ENCODE peak calls at places on chromosome 5, in four cellular contexts. X, R, F and W are unnamed samples. For H3K4me1, the result is how much of the 10 kb centered on the place peaks cover.

GRCh38 chr5:54093861-54094260 is 216.5 kb downstream of the ARL15 start:
- DNase-seq in R (no peak), F (no peak), X (no peak), W (no peak)

GRCh38 chr5:425714-426113 is 17.3 kb upstream of the EXOC3 start:
- DNase-seq in R (peak), F (peak), X (no peak), W (no peak)

GRCh38 chr5:35851282-35851681 is 5.4 kb upstream of the IL7R start:
- DNase-seq in F (no peak), R (peak), X (no peak), W (no peak)

GRCh38 chr5:169805937-169806700 is 169.0 kb downstream of the DOCK2 start:
- DNase-seq in X (no peak), R (no peak), F (no peak), W (no peak)

GRCh38 chr5:176762489-176762888 is 47.9 kb upstream of the UNC5A start:
- DNase-seq in X (peak), R (no peak), F (peak), W (no peak)

GRCh38 chr5:155189981-155190380 is 176.4 kb downstream of the KIF4B start:
- DNase-seq in F (no peak), X (peak), R (no peak), W (no peak)

GRCh38 chr5:93246093-93246855 is 334.7 kb downstream of the NR2F1-AS1 start:
- DNase-seq in X (peak), R (peak), F (no peak), W (no peak)

GRCh38 chr5:173882632-173883031 is 5.5 kb upstream of the CPEB4 start:
- DNase-seq in R (no peak), X (no peak), F (no peak), W (no peak)

GRCh38 chr5:82351754-82352145 is 73.6 kb upstream of the RPS23 start:
- DNase-seq in X (peak), R (peak), F (no peak), W (no peak)

GRCh38 chr5:86199287-86199686 is 418.5 kb upstream of the COX7C start:
- DNase-seq in F (no peak), R (no peak), X (no peak), W (no peak)

GRCh38 chr5:23428705-23429104 is 78.7 kb upstream of the PRDM9 start:
- DNase-seq in F (no peak), R (peak), X (no peak), W (no peak)

GRCh38 chr5:151612689-151613427 is 21.7 kb upstream of the FAT2 start:
- DNase-seq in F (no peak), R (no peak), X (no peak), W (no peak)

GRCh38 chr5:116068028-116068632 is 16.7 kb upstream of the COMMD10 start:
- DNase-seq in F (no peak), X (peak), R (peak), W (no peak)

GRCh38 chr5:102532126-102532525 is 33.3 kb upstream of the SLCO6A1 start:
- DNase-seq in R (no peak), X (no peak), F (no peak), W (no peak)

GRCh38 chr5:151054713-151055112 is 26.1 kb downstream of the TNIP1 start:
- DNase-seq in R (no peak), X (no peak), F (no peak), W (no peak)

GRCh38 chr5:73299017-73299630 is 126.1 kb downstream of the TMEM174 start:
- DNase-seq in X (peak), R (peak), F (peak), W (no peak)

GRCh38 chr5:1521671-1522600 is 1.8 kb downstream of the LPCAT1 start:
- DNase-seq in F (peak), R (peak), X (peak), W (peak)

GRCh38 chr5:157463081-157463480 is 3.1 kb downstream of the NIPAL4 start:
- DNase-seq in R (no peak), F (no peak), X (no peak), W (no peak)

GRCh38 chr5:146213210-146213838 is 9.9 kb downstream of the RBM27 start:
- DNase-seq in F (no peak), X (no peak), R (peak), W (no peak)

GRCh38 chr5:166251786-166252185 is 2039.7 kb upstream of the WWC1 start:
- DNase-seq in R (no peak), F (no peak), X (no peak), W (no peak)

GRCh38 chr5:132258102-132259060 is 885 bp downstream of the PDLIM4 start:
- DNase-seq in X (no peak), F (peak), R (peak), W (peak)

GRCh38 chr5:139061274-139061673 is 136.9 kb downstream of the SIL1 start:
- DNase-seq in R (peak), F (peak), X (no peak), W (peak)

GRCh38 chr5:61486476-61486875 is 154.4 kb downstream of the ZSWIM6 start:
- DNase-seq in X (no peak), F (no peak), R (no peak), W (no peak)

GRCh38 chr5:79806741-79807140 is 117.1 kb downstream of the CMYA5 start:
- DNase-seq in R (no peak), X (peak), F (no peak), W (no peak)

GRCh38 chr5:110053205-110053604 is 363.5 kb downstream of the MAN2A1 start:
- DNase-seq in R (no peak), F (no peak), X (no peak), W (no peak)
- H3K27ac ChIP-seq in R (no peak), F (no peak), X (no peak), W (no peak)

GRCh38 chr5:91091471-91092234 is 291.5 kb downstream of the ARRDC3 start:
- DNase-seq in R (no peak), F (no peak), X (peak), W (no peak)
- TF ChIP-seq CTCF in R (no peak), F (no peak), X (no peak), W (no peak)

GRCh38 chr5:179621551-179621971 is 1.9 kb downstream of the HNRNPH1 start:
- DNase-seq in R (no peak), F (no peak), X (no peak), W (no peak)

GRCh38 chr5:179619776-179620175 is 3.7 kb downstream of the HNRNPH1 start:
- DNase-seq in F (no peak), X (no peak), R (no peak), W (no peak)

GRCh38 chr5:179620293-179620692 is 3.2 kb downstream of the HNRNPH1 start:
- DNase-seq in X (no peak), R (no peak), F (no peak), W (no peak)

GRCh38 chr5:179618923-179619554 is 4.4 kb downstream of the HNRNPH1 start:
- DNase-seq in X (no peak), F (no peak), R (no peak), W (no peak)

DNA sequence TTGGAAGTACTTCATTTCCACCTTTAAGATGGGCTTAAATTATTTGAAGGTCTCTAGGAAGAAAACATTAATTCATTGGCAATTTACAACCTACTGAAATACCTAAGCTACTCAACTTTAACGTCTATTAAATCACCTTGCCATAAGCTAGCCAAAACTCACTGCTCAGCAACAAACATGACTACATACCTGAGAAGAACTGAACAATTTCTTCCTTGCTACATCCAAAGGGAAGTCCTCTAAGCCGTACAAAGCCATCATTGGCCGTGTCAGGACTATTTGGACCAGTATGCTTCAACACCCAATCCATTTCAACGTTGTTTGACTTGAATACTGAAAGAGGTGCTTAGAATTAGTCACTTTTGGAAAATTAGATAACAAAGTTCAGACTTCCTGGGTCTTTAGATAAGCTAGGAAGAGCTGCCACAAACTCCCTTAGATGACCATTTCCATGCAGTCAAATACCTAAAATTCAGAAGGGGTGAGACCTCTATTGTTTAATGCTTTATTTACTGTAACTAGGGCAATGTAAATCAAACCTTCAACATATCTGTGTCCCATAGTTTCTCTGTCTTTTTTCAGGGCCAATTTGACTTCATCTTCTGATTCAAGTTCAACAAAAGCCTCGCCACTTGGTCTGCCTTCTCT is 2.6 kb downstream of the HNRNPH1 start:
- DNase-seq in R (no peak), X (no peak), F (no peak), W (no peak)
- H3K4me1 ChIP-seq in R (under half), X (under half), F (under half), W (under half)

GRCh38 chr5:65832152-65832551 is 94.2 kb upstream of the ERBIN start:
- DNase-seq in F (no peak), R (no peak), X (no peak), W (no peak)
- H3K27ac ChIP-seq in F (no peak), R (no peak), X (no peak), W (no peak)

GRCh38 chr5:3518057-3518456 is 77.6 kb upstream of the IRX1 start:
- DNase-seq in R (no peak), X (no peak), F (no peak), W (no peak)
- TF ChIP-seq CTCF in R (no peak), X (no peak), F (no peak), W (no peak)

GRCh38 chr5:134533115-134533815 is 7.8 kb downstream of the JADE2 start:
- DNase-seq in F (peak), R (no peak), X (no peak), W (peak)

GRCh38 chr5:134527961-134528424 is 2.5 kb downstream of the JADE2 start:
- DNase-seq in X (no peak), F (no peak), R (no peak), W (no peak)

GRCh38 chr5:134527156-134527960 is 1.9 kb downstream of the JADE2 start:
- DNase-seq in F (peak), R (peak), X (peak), W (peak)

GRCh38 chr5:134529460-134529859 is 4.0 kb downstream of the JADE2 start:
- DNase-seq in X (no peak), R (no peak), F (no peak), W (no peak)

DNA sequence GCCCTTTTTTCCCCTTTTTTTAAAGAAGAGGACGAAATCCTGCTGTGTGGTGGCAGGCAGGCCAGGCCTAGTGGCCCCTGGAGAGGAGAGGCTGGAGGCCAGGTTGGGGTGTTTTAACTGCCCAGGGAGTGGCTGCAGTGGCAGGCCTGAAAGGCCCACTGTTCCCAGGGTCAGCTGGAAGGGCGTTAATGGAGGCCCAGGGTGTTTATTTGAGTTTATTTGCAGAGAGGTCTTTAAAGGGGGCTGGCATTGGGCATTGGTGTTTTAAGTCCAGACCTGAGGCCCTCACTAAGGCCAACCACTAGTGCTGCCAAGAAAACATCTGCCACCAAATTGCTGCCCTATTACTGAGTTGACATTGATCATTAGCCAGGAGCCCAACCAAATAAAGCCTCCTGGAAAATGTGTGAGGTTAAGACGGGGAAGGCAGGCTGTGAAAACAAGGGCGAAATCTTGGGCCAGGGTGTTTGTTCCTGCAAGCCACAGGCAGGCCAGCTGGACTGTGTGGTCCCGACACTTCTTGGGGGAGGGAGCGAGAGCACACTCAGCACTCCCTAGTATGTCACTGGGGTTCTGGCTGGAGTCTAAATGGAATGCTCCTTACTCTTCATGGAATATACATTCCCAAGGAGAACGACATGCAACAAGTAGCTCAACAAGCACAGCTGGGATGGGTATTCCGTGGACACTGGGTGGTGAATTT is 5.1 kb downstream of the JADE2 start:
- DNase-seq in R (peak), X (no peak), F (peak), W (peak)
- H3K4me1 ChIP-seq in R (under half), X (half or more), F (under half), W (under half)